ENCODE peak calls at places on chromosome 19, in eight cellular contexts. V is ELR; L is PC-9; F is GF-D8; S is left ventricle myocardium inferior; M is stimulated activated CD8-positive, alpha-beta memory T cell treated with anti-CD3 and anti-CD28 coated beads, Interleukin-4, amount 100 ng/mL, for 48 hours; I is neuronal stem cell; O is activated CD8-positive, alpha-beta memory T cell treated with anti-CD3 and anti-CD28 coated beads for 1 hour. P is an unnamed sample.

GRCh38 chr19:49741210-49741844 is 21.8 kb downstream of the TSKS start:
- DNase-seq in L (no peak), S (no peak), V (peak; percentile 35), O (no peak), F (peak; percentile 2), I (no peak), M (no peak), P (no peak)

GRCh38 chr19:35156673-35157014 is 2.1 kb downstream of the FXYD5 start:
- DNase-seq in M (no peak), V (no peak), O (no peak), F (no peak), I (no peak), L (no peak), S (no peak), P (no peak)

GRCh38 chr19:15979293-15979692 is 30.5 kb downstream of the OR10H4 start:
- DNase-seq in O (no peak), M (no peak), F (no peak), L (no peak), I (no peak), V (no peak), S (no peak), P (no peak)

GRCh38 chr19:10505583-10506229 is 2.5 kb upstream of the KEAP1 start:
- DNase-seq in L (peak; percentile 72), F (peak; percentile 40), S (peak; percentile 71), I (peak; percentile 65), O (peak; percentile 67), M (peak; percentile 94), V (peak; percentile 75), P (peak; percentile 94)

GRCh38 chr19:4542896-4543351 is 3.1 kb upstream of the LRG1 start:
- DNase-seq in F (peak; percentile 73), V (no peak), O (no peak), L (no peak), S (no peak), I (no peak), M (no peak), P (no peak)

GRCh38 chr19:49094505-49095482 is 9.5 kb downstream of the SNRNP70 start:
- DNase-seq in O (no peak), L (no peak), V (no peak), F (no peak), I (no peak), S (peak; percentile 69), M (no peak), P (no peak)

GRCh38 chr19:10568444-10568825 is 344 bp downstream of the CDKN2D start:
- DNase-seq in V (peak; percentile 37), L (no peak), I (no peak), O (peak; percentile 47), M (peak; percentile 71), S (no peak), F (no peak), P (peak; percentile 75)

GRCh38 chr19:36093146-36093662 is 17.7 kb upstream of the OVOL3 start:
- DNase-seq in M (peak; percentile 44), O (no peak), I (no peak), S (no peak), F (no peak), L (no peak), V (no peak), P (no peak)

GRCh38 chr19:46299695-46300094 is 2.9 kb downstream of the HIF3A start:
- DNase-seq in M (no peak), V (no peak), L (no peak), I (no peak), S (no peak), O (no peak), F (no peak), P (no peak)